ENCODE peak calls at places on chromosome 9, in six cellular contexts. One of them, this sample, is unnamed.

GRCh38 chr9:93064392-93065124 is 6.1 kb downstream of the SUSD3 start:
- DNase-seq in CD4-positive, alpha-beta memory T cell: peak; percentile 96
- DNase-seq in mesothelial cell of epicardium: no peak
- DNase-seq in activated T-helper 2 cell treated with anti-CD3 and anti-CD28 coated beads, Interferon-gamma antibody, Interleukin-2, Interleukin-4, amounts not matched to agents 10 μg/mL and 5 μg/mL and 100 μg/mL, durations not matched to agents 14 hours and 24 hours and 36 hours: peak; percentile 90
- DNase-seq in NCI-H1417: no peak
- DNase-seq in nephron progenitor cell: no peak
- DNase-seq in this sample: no peak

GRCh38 chr9:98780059-98780749 is 16.2 kb downstream of the ANKS6 start:
- DNase-seq in nephron progenitor cell: no peak
- DNase-seq in NCI-H1417: no peak
- DNase-seq in activated T-helper 2 cell treated with anti-CD3 and anti-CD28 coated beads, Interferon-gamma antibody, Interleukin-2, Interleukin-4, amounts not matched to agents 10 μg/mL and 5 μg/mL and 100 μg/mL, durations not matched to agents 14 hours and 24 hours and 36 hours: no peak
- DNase-seq in mesothelial cell of epicardium: no peak
- DNase-seq in CD4-positive, alpha-beta memory T cell: no peak
- DNase-seq in this sample: no peak

GRCh38 chr9:104851521-104851920 is 76.4 kb downstream of the ABCA1 start:
- DNase-seq in nephron progenitor cell: no peak
- DNase-seq in mesothelial cell of epicardium: no peak
- DNase-seq in CD4-positive, alpha-beta memory T cell: no peak
- DNase-seq in NCI-H1417: no peak
- DNase-seq in activated T-helper 2 cell treated with anti-CD3 and anti-CD28 coated beads, Interferon-gamma antibody, Interleukin-2, Interleukin-4, amounts not matched to agents 10 μg/mL and 5 μg/mL and 100 μg/mL, durations not matched to agents 14 hours and 24 hours and 36 hours: no peak
- DNase-seq in this sample: no peak

GRCh38 chr9:107712390-107712789 is 222.8 kb upstream of the KLF4 start:
- DNase-seq in NCI-H1417: no peak
- DNase-seq in activated T-helper 2 cell treated with anti-CD3 and anti-CD28 coated beads, Interferon-gamma antibody, Interleukin-2, Interleukin-4, amounts not matched to agents 10 μg/mL and 5 μg/mL and 100 μg/mL, durations not matched to agents 14 hours and 24 hours and 36 hours: no peak
- DNase-seq in CD4-positive, alpha-beta memory T cell: no peak
- DNase-seq in nephron progenitor cell: no peak
- DNase-seq in mesothelial cell of epicardium: no peak
- DNase-seq in this sample: no peak

GRCh38 chr9:70479880-70480291 is 65.4 kb upstream of the KLF9 start:
- DNase-seq in CD4-positive, alpha-beta memory T cell: no peak
- DNase-seq in activated T-helper 2 cell treated with anti-CD3 and anti-CD28 coated beads, Interferon-gamma antibody, Interleukin-2, Interleukin-4, amounts not matched to agents 10 μg/mL and 5 μg/mL and 100 μg/mL, durations not matched to agents 14 hours and 24 hours and 36 hours: no peak
- DNase-seq in NCI-H1417: peak; percentile 76
- DNase-seq in mesothelial cell of epicardium: no peak
- DNase-seq in nephron progenitor cell: peak; percentile 16
- DNase-seq in this sample: no peak

GRCh38 chr9:95447660-95448420 is 68.9 kb downstream of the PTCH1 start:
- DNase-seq in mesothelial cell of epicardium: no peak
- DNase-seq in NCI-H1417: peak; percentile 30
- DNase-seq in CD4-positive, alpha-beta memory T cell: no peak
- DNase-seq in activated T-helper 2 cell treated with anti-CD3 and anti-CD28 coated beads, Interferon-gamma antibody, Interleukin-2, Interleukin-4, amounts not matched to agents 10 μg/mL and 5 μg/mL and 100 μg/mL, durations not matched to agents 14 hours and 24 hours and 36 hours: no peak
- DNase-seq in nephron progenitor cell: peak; percentile 31
- DNase-seq in this sample: peak; percentile 75

GRCh38 chr9:80885894-80886293 is 803.5 kb downstream of the TLE1 start:
- DNase-seq in mesothelial cell of epicardium: no peak
- DNase-seq in CD4-positive, alpha-beta memory T cell: no peak
- DNase-seq in NCI-H1417: peak; percentile 22
- DNase-seq in activated T-helper 2 cell treated with anti-CD3 and anti-CD28 coated beads, Interferon-gamma antibody, Interleukin-2, Interleukin-4, amounts not matched to agents 10 μg/mL and 5 μg/mL and 100 μg/mL, durations not matched to agents 14 hours and 24 hours and 36 hours: no peak
- DNase-seq in nephron progenitor cell: no peak
- DNase-seq in this sample: no peak

GRCh38 chr9:123954518-123954917 is 24.6 kb upstream of the DENND1A start:
- DNase-seq in activated T-helper 2 cell treated with anti-CD3 and anti-CD28 coated beads, Interferon-gamma antibody, Interleukin-2, Interleukin-4, amounts not matched to agents 10 μg/mL and 5 μg/mL and 100 μg/mL, durations not matched to agents 14 hours and 24 hours and 36 hours: no peak
- DNase-seq in CD4-positive, alpha-beta memory T cell: no peak
- DNase-seq in mesothelial cell of epicardium: no peak
- DNase-seq in NCI-H1417: no peak
- DNase-seq in nephron progenitor cell: no peak
- DNase-seq in this sample: no peak

GRCh38 chr9:106885451-106885850 is 22.5 kb downstream of the ZNF462 start:
- DNase-seq in nephron progenitor cell: no peak
- DNase-seq in mesothelial cell of epicardium: no peak
- DNase-seq in CD4-positive, alpha-beta memory T cell: no peak
- DNase-seq in activated T-helper 2 cell treated with anti-CD3 and anti-CD28 coated beads, Interferon-gamma antibody, Interleukin-2, Interleukin-4, amounts not matched to agents 10 μg/mL and 5 μg/mL and 100 μg/mL, durations not matched to agents 14 hours and 24 hours and 36 hours: no peak
- DNase-seq in NCI-H1417: no peak
- DNase-seq in this sample: no peak

GRCh38 chr9:84997472-84997871 is 327.9 kb downstream of the NTRK2 start:
- DNase-seq in CD4-positive, alpha-beta memory T cell: no peak
- DNase-seq in mesothelial cell of epicardium: no peak
- DNase-seq in nephron progenitor cell: no peak
- DNase-seq in activated T-helper 2 cell treated with anti-CD3 and anti-CD28 coated beads, Interferon-gamma antibody, Interleukin-2, Interleukin-4, amounts not matched to agents 10 μg/mL and 5 μg/mL and 100 μg/mL, durations not matched to agents 14 hours and 24 hours and 36 hours: no peak
- DNase-seq in NCI-H1417: no peak
- DNase-seq in this sample: no peak

GRCh38 chr9:132788378-132788777 is 89.7 kb downstream of the AK8 start:
- DNase-seq in CD4-positive, alpha-beta memory T cell: no peak
- DNase-seq in nephron progenitor cell: no peak
- DNase-seq in NCI-H1417: no peak
- DNase-seq in activated T-helper 2 cell treated with anti-CD3 and anti-CD28 coated beads, Interferon-gamma antibody, Interleukin-2, Interleukin-4, amounts not matched to agents 10 μg/mL and 5 μg/mL and 100 μg/mL, durations not matched to agents 14 hours and 24 hours and 36 hours: no peak
- DNase-seq in mesothelial cell of epicardium: no peak
- DNase-seq in this sample: no peak

GRCh38 chr9:88852794-88853193 is 138.5 kb upstream of the S1PR3 start:
- DNase-seq in nephron progenitor cell: no peak
- DNase-seq in CD4-positive, alpha-beta memory T cell: no peak
- DNase-seq in mesothelial cell of epicardium: no peak
- DNase-seq in activated T-helper 2 cell treated with anti-CD3 and anti-CD28 coated beads, Interferon-gamma antibody, Interleukin-2, Interleukin-4, amounts not matched to agents 10 μg/mL and 5 μg/mL and 100 μg/mL, durations not matched to agents 14 hours and 24 hours and 36 hours: no peak
- DNase-seq in NCI-H1417: no peak
- DNase-seq in this sample: no peak

GRCh38 chr9:81737871-81738507 is 48.6 kb upstream of the TLE1 start:
- DNase-seq in NCI-H1417: no peak
- DNase-seq in activated T-helper 2 cell treated with anti-CD3 and anti-CD28 coated beads, Interferon-gamma antibody, Interleukin-2, Interleukin-4, amounts not matched to agents 10 μg/mL and 5 μg/mL and 100 μg/mL, durations not matched to agents 14 hours and 24 hours and 36 hours: no peak
- DNase-seq in nephron progenitor cell: no peak
- DNase-seq in mesothelial cell of epicardium: no peak
- DNase-seq in CD4-positive, alpha-beta memory T cell: no peak
- DNase-seq in this sample: no peak